ENCODE peak calls at places on chromosomes 7 and 10, in six cellular contexts. F is activated T-cell treated with anti-CD3 and anti-CD28 coated beads for 1 hour; R is left ventricle myocardium inferior; L is CD4-positive, alpha-beta T cell; J is activated CD8-positive, alpha-beta memory T cell treated with anti-CD3 and anti-CD28 coated beads for 48 hours; O is psoas muscle. T is an unnamed sample.

GRCh38 chr7:91690541-91690940 is 190.0 kb downstream of the MTERF1 start:
- DNase-seq in F (no peak), R (no peak), L (no peak), J (no peak), O (no peak), T (no peak)

GRCh38 chr7:157609932-157610640 is 273.3 kb downstream of the DNAJB6 start:
- DNase-seq in F (no peak), R (no peak), L (no peak), J (no peak), O (no peak), T (peak)

GRCh38 chr7:102393467-102393866 is 2.7 kb upstream of the PRKRIP1 start:
- DNase-seq in F (no peak), R (no peak), L (no peak), J (no peak), O (no peak), T (no peak)

GRCh38 chr7:4556868-4557620 is 125.1 kb upstream of the FOXK1 start:
- DNase-seq in F (no peak), R (no peak), L (no peak), J (no peak), O (no peak), T (peak)

GRCh38 chr7:138992052-138992531 is 10.9 kb upstream of the KIAA1549 start:
- DNase-seq in F (no peak), R (no peak), L (no peak), J (no peak), O (no peak), T (no peak)

GRCh38 chr7:108846471-108846870 is 276.8 kb downstream of the DNAJB9 start:
- DNase-seq in F (no peak), R (no peak), L (no peak), J (no peak), O (no peak), T (no peak)

GRCh38 chr7:132380065-132380464 is 196.2 kb downstream of the PLXNA4 start:
- DNase-seq in F (no peak), R (peak), L (no peak), J (no peak), O (no peak), T (no peak)

GRCh38 chr10:126422561-126422960 is 34.3 kb upstream of the ADAM12 start:
- DNase-seq in F (no peak), R (no peak), L (no peak), J (no peak), O (no peak), T (no peak)

GRCh38 chr10:67818323-67818722 is 19.7 kb downstream of the DNAJC12 start:
- DNase-seq in F (no peak), R (no peak), L (no peak), J (no peak), O (no peak), T (no peak)

GRCh38 chr7:41996381-41997035 is 240.5 kb downstream of the GLI3 start:
- DNase-seq in F (no peak), R (no peak), L (no peak), J (no peak), O (no peak), T (no peak)

GRCh38 chr7:3065724-3066143 is 22.1 kb upstream of the CARD11 start:
- DNase-seq in F (peak), R (no peak), L (peak), J (peak), O (peak), T (no peak)

GRCh38 chr10:125859128-125859817 is 21.8 kb downstream of the DHX32 start:
- DNase-seq in F (no peak), R (no peak), L (no peak), J (no peak), O (no peak), T (no peak)

GRCh38 chr10:124619195-124619594 is 125.0 kb downstream of the FAM53B start:
- DNase-seq in F (no peak), R (no peak), L (no peak), J (no peak), O (no peak), T (no peak)

GRCh38 chr10:27190508-27190907 is 35.4 kb downstream of the MASTL start:
- DNase-seq in F (no peak), R (no peak), L (no peak), J (no peak), O (no peak), T (no peak)

GRCh38 chr10:95790982-95791381 is 35.0 kb downstream of the ENTPD1 start:
- DNase-seq in F (no peak), R (no peak), L (no peak), J (no peak), O (no peak), T (no peak)

GRCh38 chr10:60677541-60678129 is 100.6 kb upstream of the CDK1 start:
- DNase-seq in F (no peak), R (no peak), L (no peak), J (no peak), O (no peak), T (no peak)

GRCh38 chr7:41116817-41117216 is 586.1 kb downstream of the INHBA start:
- DNase-seq in F (no peak), R (no peak), L (no peak), J (no peak), O (no peak), T (no peak)

GRCh38 chr7:98116656-98117461 is 10.2 kb downstream of the LMTK2 start:
- DNase-seq in F (no peak), R (no peak), L (no peak), J (no peak), O (no peak), T (no peak)

GRCh38 chr7:156251861-156252260 is 388.7 kb upstream of the RNF32 start:
- DNase-seq in F (no peak), R (no peak), L (no peak), J (no peak), O (no peak), T (no peak)

GRCh38 chr7:159024280-159024951 is 120.3 kb downstream of the VIPR2 start:
- DNase-seq in F (no peak), R (no peak), L (no peak), J (no peak), O (peak), T (peak)

GRCh38 chr10:103396067-103396788 is at the start of the genes ATP5MK and PDCD11:
- DNase-seq in F (peak), R (peak), L (peak), J (peak), O (peak), T (peak)

GRCh38 chr7:84389242-84389641 is 194.7 kb upstream of the SEMA3A start:
- DNase-seq in F (no peak), R (no peak), L (no peak), J (no peak), O (no peak), T (no peak)

GRCh38 chr7:43482679-43483252 is 100.1 kb upstream of the STK17A start:
- DNase-seq in F (no peak), R (no peak), L (no peak), J (no peak), O (no peak), T (no peak)

T was measured in sciatic nerve.